ENCODE peak calls at places on chromosomes 2 and 18, in eight cellular contexts. U is pancreas, N is D721Med, O is endothelial cell, K is PC-3, G is psoas muscle, B is B cell, J is cardiac muscle cell. M is an unnamed sample.

GRCh38 chr2:24919100-24919976 is 699 bp downstream of the ADCY3 start:
- DNase-seq in U (no peak), N (peak), J (peak), K (peak), B (peak), O (peak), G (peak), M (no peak)

GRCh38 chr18:62420513-62421209 is 95.6 kb downstream of the TNFRSF11A start:
- DNase-seq in B (peak), J (no peak), N (no peak), K (peak), U (peak), O (no peak), G (no peak), M (no peak)

GRCh38 chr2:120654383-120655134 is 81.1 kb upstream of the GLI2 start:
- DNase-seq in N (no peak), K (no peak), B (no peak), O (no peak), J (no peak), U (no peak), G (peak), M (no peak)

GRCh38 chr2:67137699-67138098 is 259.4 kb upstream of the ETAA1 start:
- DNase-seq in B (no peak), K (peak), U (no peak), J (no peak), N (no peak), O (no peak), G (no peak), M (no peak)

GRCh38 chr2:11368059-11368572 is 23.7 kb upstream of the ROCK2 start:
- DNase-seq in K (no peak), U (no peak), B (no peak), G (no peak), N (no peak), J (no peak), O (no peak), M (no peak)

GRCh38 chr2:182680838-182681237 is 35.2 kb upstream of the DNAJC10 start:
- DNase-seq in K (no peak), U (no peak), N (no peak), B (no peak), G (no peak), O (no peak), J (no peak), M (no peak)

GRCh38 chr18:77478619-77479018 is 229.0 kb downstream of the GALR1 start:
- DNase-seq in B (no peak), G (no peak), O (no peak), N (no peak), K (peak), U (peak), J (no peak), M (no peak)

GRCh38 chr18:51943281-51943680 is 396.7 kb upstream of the DCC start:
- DNase-seq in U (no peak), G (no peak), N (no peak), J (no peak), O (no peak), K (no peak), B (no peak), M (no peak)

GRCh38 chr2:197307933-197308521 is 2.6 kb downstream of the ANKRD44 start:
- DNase-seq in K (no peak), J (no peak), G (no peak), U (no peak), N (no peak), B (no peak), O (no peak), M (no peak)

GRCh38 chr2:240532032-240532775 is 25.6 kb downstream of the ANKMY1 start:
- DNase-seq in K (no peak), U (no peak), N (no peak), O (no peak), J (no peak), G (no peak), B (no peak), M (no peak)

GRCh38 chr2:10344105-10345066 is 41.7 kb downstream of the HPCAL1 start:
- DNase-seq in O (no peak), J (no peak), K (no peak), U (no peak), N (peak), G (peak), B (no peak), M (no peak)

GRCh38 chr2:242075163-242075562 is 205.6 kb downstream of the RTP5 start:
- DNase-seq in U (no peak), B (no peak), K (no peak), G (no peak), J (no peak), O (no peak), N (no peak), M (no peak)

GRCh38 chr18:50424877-50425690 is 50.2 kb downstream of the SKA1 start:
- DNase-seq in O (no peak), J (peak), K (no peak), U (peak), B (no peak), N (no peak), G (no peak), M (no peak)

GRCh38 chr2:170886391-170886790 is 42.7 kb upstream of the GORASP2 start:
- DNase-seq in N (no peak), O (no peak), G (no peak), U (no peak), K (peak), J (no peak), B (no peak), M (no peak)

GRCh38 chr2:117087565-117088291 is 726.8 kb upstream of the DDX18 start:
- DNase-seq in N (no peak), G (no peak), O (no peak), U (no peak), J (no peak), K (no peak), B (no peak), M (no peak)

GRCh38 chr2:241560883-241561474 is 2.4 kb downstream of the BOK start:
- DNase-seq in K (no peak), O (no peak), J (no peak), U (no peak), G (no peak), N (no peak), B (no peak), M (no peak)

GRCh38 chr2:160407393-160408204 is 86.0 kb downstream of the RBMS1 start:
- DNase-seq in K (peak), O (peak), B (peak), N (no peak), U (peak), G (peak), J (peak), M (peak)

GRCh38 chr2:39942970-39943369 is 163.9 kb upstream of the THUMPD2 start:
- DNase-seq in U (no peak), B (no peak), G (no peak), K (no peak), O (no peak), J (peak), N (no peak), M (no peak)

DNA sequence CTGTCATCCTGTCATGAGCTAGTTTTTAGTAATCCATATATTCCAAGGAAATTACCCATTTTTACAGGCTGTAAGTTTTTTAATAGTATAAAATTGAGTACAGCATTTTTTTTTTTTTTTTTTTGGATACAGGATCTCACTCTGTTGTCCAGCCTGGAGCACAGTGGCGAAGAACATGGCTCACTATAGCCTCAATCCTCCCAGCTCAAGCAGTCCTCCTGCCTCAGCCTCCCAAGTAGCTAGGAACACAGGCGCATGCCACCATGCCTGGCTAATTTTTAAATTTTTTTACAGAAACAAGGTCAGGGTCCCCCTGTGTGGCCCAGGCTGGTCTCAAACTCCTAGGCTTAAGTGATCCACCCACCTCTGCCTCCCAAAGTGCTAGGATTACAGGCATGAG is 56.5 kb downstream of the ANKRD12 start:
- DNase-seq in U (no peak), K (no peak), N (no peak), B (no peak), G (no peak), J (no peak), O (no peak), M (no peak)
- TF ChIP-seq CTCF in U (no peak), K (no peak), N (no peak), B (no peak), G (no peak), J (no peak), O (no peak), M (no peak)

GRCh38 chr2:238290079-238290478 is 1.7 kb upstream of the PER2 start:
- DNase-seq in G (no peak), N (no peak), B (peak), J (peak), O (peak), U (peak), K (peak), M (no peak)

GRCh38 chr2:238290715-238291549 is 2.5 kb upstream of the PER2 start:
- DNase-seq in U (no peak), N (no peak), B (no peak), O (no peak), J (no peak), K (no peak), G (peak), M (no peak)

GRCh38 chr2:238289574-238289973 is 1.2 kb upstream of the PER2 start:
- DNase-seq in O (no peak), N (no peak), B (no peak), G (peak), U (no peak), J (no peak), K (no peak), M (no peak)

GRCh38 chr2:238294046-238294392 is 5.6 kb upstream of the PER2 start:
- DNase-seq in J (no peak), K (no peak), U (no peak), N (no peak), B (no peak), G (peak), O (no peak), M (no peak)

GRCh38 chr2:238291550-238292281 is 3.3 kb upstream of the PER2 start:
- DNase-seq in K (no peak), G (peak), B (no peak), O (no peak), U (no peak), J (no peak), N (no peak), M (no peak)
- TF ChIP-seq CTCF in K (no peak), G (no peak), B (no peak), O (no peak), U (no peak), J (no peak), N (no peak), M (no peak)

GRCh38 chr18:59220164-59220783 is 316 bp downstream of the GRP start:
- DNase-seq in K (no peak), B (no peak), J (peak), U (no peak), G (no peak), N (peak), O (peak), M (no peak)

GRCh38 chr18:59218018-59218417 is 1.9 kb upstream of the GRP start:
- DNase-seq in B (no peak), O (no peak), N (no peak), U (no peak), G (no peak), K (no peak), J (no peak), M (no peak)

GRCh38 chr18:59220784-59221765 is 1.1 kb downstream of the GRP start:
- DNase-seq in O (peak), B (peak), N (peak), K (no peak), U (no peak), G (no peak), J (peak), M (no peak)

GRCh38 chr18:59222341-59222740 is 2.4 kb downstream of the GRP start:
- DNase-seq in B (no peak), N (no peak), J (no peak), G (no peak), K (peak), U (no peak), O (no peak), M (no peak)

GRCh38 chr18:59219672-59220163 is at the start of gene GRP:
- DNase-seq in N (peak), G (no peak), U (no peak), K (no peak), B (no peak), J (peak), O (no peak), M (no peak)
- TF ChIP-seq CTCF in N (no peak), G (no peak), U (no peak), K (no peak), B (no peak), J (no peak), O (no peak), M (no peak)

GRCh38 chr2:74502720-74503505 is 3.5 kb upstream of the LBX2 start:
- DNase-seq in N (no peak), U (peak), B (peak), J (peak), O (peak), K (no peak), G (peak), M (peak)
- TF ChIP-seq CTCF in N (peak), U (no peak), B (no peak), J (peak), O (no peak), K (no peak), G (no peak), M (no peak)

DNA sequence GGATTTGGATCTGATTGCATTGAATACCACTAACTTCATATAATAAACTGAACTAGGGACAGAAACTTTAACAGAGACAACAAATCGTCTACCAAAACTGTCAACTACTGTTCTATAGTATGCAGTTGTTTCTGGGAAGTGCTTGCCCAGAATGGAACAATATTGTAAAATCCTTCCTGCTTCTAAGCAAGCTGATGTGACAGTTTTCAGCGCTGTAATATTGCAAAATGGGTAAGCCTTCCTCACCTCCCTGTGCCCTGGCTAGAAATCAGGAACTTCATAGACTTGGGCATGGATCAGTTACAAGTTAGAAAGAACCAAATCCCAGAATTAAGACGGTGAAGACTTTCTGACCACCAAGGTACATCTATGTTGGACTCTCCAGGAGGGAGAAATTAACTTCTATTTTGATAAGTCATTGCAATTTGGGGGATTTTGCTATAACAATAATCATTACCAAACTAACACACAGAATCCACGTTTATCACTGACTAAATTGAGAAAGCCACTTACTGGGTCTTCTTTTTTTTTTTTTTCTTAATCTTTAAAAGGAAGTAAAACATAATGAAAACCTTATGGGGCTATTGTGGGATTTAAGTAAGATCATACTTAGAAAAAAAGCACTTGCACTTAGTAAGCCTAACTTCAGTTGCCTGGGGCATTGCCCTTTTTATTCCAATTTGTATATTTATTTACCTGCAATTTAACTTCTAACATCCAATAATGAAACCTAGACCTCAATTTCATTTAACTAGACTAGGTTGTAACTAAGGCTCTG is 261.5 kb downstream of the TRIB2 start:
- DNase-seq in J (no peak), N (no peak), O (no peak), B (no peak), U (no peak), K (no peak), G (no peak), M (no peak)
- TF ChIP-seq CTCF in J (no peak), N (no peak), O (no peak), B (no peak), U (no peak), K (no peak), G (no peak), M (no peak)

GRCh38 chr2:188784269-188784762 is 189.9 kb upstream of the COL3A1 start:
- DNase-seq in U (no peak), N (no peak), J (no peak), B (no peak), G (no peak), O (no peak), K (no peak), M (no peak)
- TF ChIP-seq CTCF in U (no peak), N (no peak), J (no peak), B (no peak), G (no peak), O (peak), K (no peak), M (no peak)

GRCh38 chr2:62423883-62424458 is 82.0 kb downstream of the TMEM17 start:
- DNase-seq in O (no peak), N (no peak), J (no peak), U (no peak), G (no peak), K (no peak), B (no peak), M (no peak)

GRCh38 chr2:62427146-62427545 is 78.8 kb downstream of the TMEM17 start:
- DNase-seq in U (no peak), N (no peak), J (no peak), G (no peak), O (no peak), K (no peak), B (no peak), M (no peak)

GRCh38 chr2:62424899-62425298 is 81.1 kb downstream of the TMEM17 start:
- DNase-seq in J (no peak), G (no peak), B (no peak), O (no peak), U (no peak), N (no peak), K (peak), M (no peak)

GRCh38 chr2:62426005-62426912 is 79.7 kb downstream of the TMEM17 start:
- DNase-seq in J (no peak), G (no peak), K (no peak), U (no peak), O (no peak), N (no peak), B (no peak), M (no peak)

DNA sequence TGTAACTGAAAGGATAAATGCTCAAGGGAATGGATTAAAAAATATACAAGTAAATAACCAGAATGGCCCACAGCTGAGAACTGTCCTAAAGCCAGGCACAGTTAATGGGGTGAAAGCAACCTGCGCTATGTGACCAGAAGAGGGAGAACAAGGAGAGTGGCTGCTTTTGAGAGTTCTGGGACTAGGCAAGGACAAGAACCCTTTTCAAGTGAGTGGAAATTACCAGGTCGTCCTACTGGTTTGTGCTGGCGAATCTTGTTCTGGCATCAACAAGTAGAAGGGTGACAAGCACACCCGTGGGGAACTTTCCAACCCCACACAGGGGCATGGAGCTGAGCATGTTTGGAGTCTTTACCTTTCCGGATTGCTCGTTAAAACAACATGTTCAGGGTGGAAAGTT is 82.8 kb downstream of the TMEM17 start:
- DNase-seq in N (no peak), U (no peak), G (no peak), B (no peak), O (no peak), J (no peak), K (peak), M (no peak)
- TF ChIP-seq CTCF in N (no peak), U (no peak), G (no peak), B (no peak), O (no peak), J (peak), K (peak), M (no peak)

DNA sequence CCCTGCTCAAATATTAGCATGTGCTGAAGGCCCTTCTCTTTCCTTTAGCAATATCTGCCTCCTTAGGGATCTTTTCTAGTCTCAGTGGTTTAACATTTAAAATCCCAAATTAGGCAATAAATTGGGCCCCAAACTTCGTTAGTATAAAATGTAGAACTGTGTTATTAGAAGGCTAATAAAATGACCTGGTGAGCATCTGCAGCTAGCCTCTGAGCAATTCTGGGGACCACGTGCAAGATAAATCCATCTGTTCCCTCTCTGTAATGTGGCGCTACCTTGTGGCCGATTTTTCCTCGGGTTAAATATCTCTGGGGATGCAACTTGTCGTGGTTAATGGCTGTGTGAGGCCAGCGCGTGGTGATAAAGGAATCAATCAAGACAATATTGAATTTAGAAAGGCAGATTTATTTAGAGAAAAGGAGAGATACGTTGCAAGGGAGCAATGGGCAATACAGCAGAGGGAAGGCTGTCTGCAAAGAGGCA is 18.7 kb upstream of the IL36G start:
- DNase-seq in G (no peak), O (peak), U (no peak), N (no peak), K (peak), J (peak), B (no peak), M (no peak)
- TF ChIP-seq CTCF in G (no peak), O (peak), U (no peak), N (peak), K (peak), J (no peak), B (peak), M (no peak)

GRCh38 chr2:14454102-14454676 is 178.3 kb upstream of the LRATD1 start:
- DNase-seq in O (no peak), J (no peak), U (no peak), G (no peak), K (no peak), B (no peak), N (no peak), M (no peak)

GRCh38 chr2:14448340-14448739 is 184.2 kb upstream of the LRATD1 start:
- DNase-seq in G (no peak), O (no peak), N (no peak), B (no peak), U (no peak), J (no peak), K (no peak), M (no peak)

GRCh38 chr2:14445670-14446069 is 186.8 kb upstream of the LRATD1 start:
- DNase-seq in N (no peak), O (no peak), J (no peak), B (no peak), G (no peak), U (no peak), K (no peak), M (no peak)

GRCh38 chr2:14451312-14451711 is 181.2 kb upstream of the LRATD1 start:
- DNase-seq in B (no peak), J (no peak), K (peak), G (no peak), U (no peak), N (no peak), O (no peak), M (no peak)
- TF ChIP-seq CTCF in B (no peak), J (no peak), K (peak), G (no peak), U (no peak), N (peak), O (no peak), M (no peak)

M was measured in mesothelial cell of epicardium.